ENCODE peak calls at places on chromosomes 3 and 15, in six cellular contexts. One of them, this sample, is unnamed.

GRCh38 chr3:14795996-14796395 is 22.8 kb upstream of the FGD5 start:
- DNase-seq in endothelial cell of umbilical vein: no peak
- DNase-seq in Right ventricle myocardium superior: no peak
- DNase-seq in AG09309: no peak
- DNase-seq in EH: no peak
- DNase-seq in NCI-H187: no peak
- DNase-seq in this sample: no peak

GRCh38 chr15:88274534-88275460 is 18.3 kb upstream of the NTRK3 start:
- DNase-seq in EH: peak; percentile 65
- DNase-seq in NCI-H187: no peak
- DNase-seq in AG09309: peak; percentile 17
- DNase-seq in endothelial cell of umbilical vein: peak; percentile 46
- DNase-seq in Right ventricle myocardium superior: peak; percentile 66
- DNase-seq in this sample: no peak

GRCh38 chr3:42685363-42685881 is at the start of gene KLHL40:
- DNase-seq in endothelial cell of umbilical vein: no peak
- DNase-seq in EH: no peak
- DNase-seq in Right ventricle myocardium superior: no peak
- DNase-seq in NCI-H187: no peak
- DNase-seq in AG09309: no peak
- DNase-seq in this sample: no peak

GRCh38 chr3:73508330-73508954 is 116.3 kb downstream of the PDZRN3 start:
- DNase-seq in AG09309: no peak
- DNase-seq in Right ventricle myocardium superior: no peak
- DNase-seq in endothelial cell of umbilical vein: peak; percentile 43
- DNase-seq in EH: peak; percentile 77
- DNase-seq in NCI-H187: no peak
- DNase-seq in this sample: no peak

GRCh38 chr3:37491776-37492175 is 317.4 kb upstream of the LRRFIP2 start:
- DNase-seq in Right ventricle myocardium superior: no peak
- DNase-seq in EH: peak; percentile 3
- DNase-seq in NCI-H187: no peak
- DNase-seq in AG09309: no peak
- DNase-seq in endothelial cell of umbilical vein: no peak
- DNase-seq in this sample: no peak

GRCh38 chr3:173275740-173276139 is 121.8 kb upstream of the NLGN1 start:
- DNase-seq in endothelial cell of umbilical vein: no peak
- DNase-seq in NCI-H187: no peak
- DNase-seq in EH: no peak
- DNase-seq in AG09309: no peak
- DNase-seq in Right ventricle myocardium superior: no peak
- DNase-seq in this sample: no peak

GRCh38 chr3:21912656-21913055 is 161.6 kb upstream of the ZNF385D start:
- DNase-seq in EH: peak; percentile 55
- DNase-seq in NCI-H187: no peak
- DNase-seq in Right ventricle myocardium superior: no peak
- DNase-seq in AG09309: no peak
- DNase-seq in endothelial cell of umbilical vein: no peak
- DNase-seq in this sample: no peak

GRCh38 chr3:76871655-76872054 is 168.2 kb upstream of the ROBO2 start:
- DNase-seq in endothelial cell of umbilical vein: no peak
- DNase-seq in AG09309: no peak
- DNase-seq in EH: no peak
- DNase-seq in Right ventricle myocardium superior: no peak
- DNase-seq in NCI-H187: no peak
- DNase-seq in this sample: no peak